ENCODE peak calls at places on chromosomes 6 and 20, in five cellular contexts. W is stimulated activated CD8-positive, alpha-beta memory T cell treated with anti-CD3 and anti-CD28 coated beads, Interleukin-15, amount 100 ng/mL, for 1 hour; U is AG10803; M is ELR; K is T1000. V is an unnamed sample.

GRCh38 chr20:9409981-9410380 is 104.4 kb upstream of the LAMP5 start:
- DNase-seq in W (no peak), U (peak), M (peak), K (peak), V (peak)

GRCh38 chr6:106783631-106784566 is 154.5 kb downstream of the QRSL1 start:
- DNase-seq in W (no peak), U (no peak), M (peak), K (peak), V (peak)

GRCh38 chr6:158338311-158339112 is 26.2 kb downstream of the TULP4 start:
- DNase-seq in W (no peak), U (no peak), M (no peak), K (no peak), V (no peak)

GRCh38 chr6:133991096-133991593 is 38.1 kb downstream of the TBPL1 start:
- DNase-seq in W (no peak), U (peak), M (peak), K (peak), V (peak)

GRCh38 chr6:125779924-125780539 is 10.7 kb upstream of the NCOA7 start:
- DNase-seq in W (peak), U (peak), M (peak), K (peak), V (peak)

GRCh38 chr20:57274846-57275245 is 8.4 kb upstream of the BMP7 start:
- DNase-seq in W (no peak), U (no peak), M (no peak), K (no peak), V (no peak)

GRCh38 chr20:48283470-48284110 is 498.3 kb upstream of the SULF2 start:
- DNase-seq in W (no peak), U (peak), M (peak), K (no peak), V (peak)

GRCh38 chr6:110755411-110755834 is 59.8 kb downstream of the CDK19 start:
- DNase-seq in W (no peak), U (no peak), M (no peak), K (no peak), V (no peak)

GRCh38 chr20:57680934-57681914 is 28.6 kb downstream of the PMEPA1 start:
- DNase-seq in W (no peak), U (no peak), M (no peak), K (no peak), V (no peak)

V was measured in GM23248.